ENCODE peak calls at places on chromosomes 1 and 21, in four cellular contexts. J, I, R and Z are unnamed samples.
A peak's percentile ranks its signal among the peaks of the same experiment; 100 is the strongest.

GRCh38 chr1:6180578-6181311 is 624 bp upstream of the CHD5 start:
- DNase-seq in I (no peak), J (no peak), R (no peak), Z (peak; percentile 73)

GRCh38 chr1:7648761-7649384 is 122.2 kb upstream of the VAMP3 start:
- DNase-seq in J (no peak), R (no peak), I (no peak), Z (no peak)

GRCh38 chr1:67559222-67559700 is 125.7 kb upstream of the GADD45A start:
- DNase-seq in R (no peak), I (peak; percentile 63), J (no peak), Z (no peak)

GRCh38 chr21:26850116-26850643 is 5.0 kb upstream of the ADAMTS1 start:
- DNase-seq in R (peak; percentile 0), J (peak; percentile 36), I (no peak), Z (no peak)

GRCh38 chr1:7207875-7208646 is 422.8 kb downstream of the CAMTA1 start:
- DNase-seq in J (peak; percentile 25), I (peak; percentile 75), R (no peak), Z (peak; percentile 86)

GRCh38 chr1:228490120-228491078 is 3.2 kb downstream of the RNF187 start:
- DNase-seq in J (no peak), R (no peak), I (peak; percentile 48), Z (no peak)

GRCh38 chr1:231226161-231226560 is 14.9 kb upstream of the GNPAT start:
- DNase-seq in J (no peak), R (no peak), I (no peak), Z (no peak)

GRCh38 chr1:27535386-27535785 is 45.4 kb upstream of the WASF2 start:
- DNase-seq in I (no peak), R (no peak), J (no peak), Z (no peak)

GRCh38 chr21:38993561-38993960 is 187.8 kb downstream of the ETS2 start:
- DNase-seq in I (no peak), R (no peak), J (peak; percentile 41), Z (no peak)

DNA sequence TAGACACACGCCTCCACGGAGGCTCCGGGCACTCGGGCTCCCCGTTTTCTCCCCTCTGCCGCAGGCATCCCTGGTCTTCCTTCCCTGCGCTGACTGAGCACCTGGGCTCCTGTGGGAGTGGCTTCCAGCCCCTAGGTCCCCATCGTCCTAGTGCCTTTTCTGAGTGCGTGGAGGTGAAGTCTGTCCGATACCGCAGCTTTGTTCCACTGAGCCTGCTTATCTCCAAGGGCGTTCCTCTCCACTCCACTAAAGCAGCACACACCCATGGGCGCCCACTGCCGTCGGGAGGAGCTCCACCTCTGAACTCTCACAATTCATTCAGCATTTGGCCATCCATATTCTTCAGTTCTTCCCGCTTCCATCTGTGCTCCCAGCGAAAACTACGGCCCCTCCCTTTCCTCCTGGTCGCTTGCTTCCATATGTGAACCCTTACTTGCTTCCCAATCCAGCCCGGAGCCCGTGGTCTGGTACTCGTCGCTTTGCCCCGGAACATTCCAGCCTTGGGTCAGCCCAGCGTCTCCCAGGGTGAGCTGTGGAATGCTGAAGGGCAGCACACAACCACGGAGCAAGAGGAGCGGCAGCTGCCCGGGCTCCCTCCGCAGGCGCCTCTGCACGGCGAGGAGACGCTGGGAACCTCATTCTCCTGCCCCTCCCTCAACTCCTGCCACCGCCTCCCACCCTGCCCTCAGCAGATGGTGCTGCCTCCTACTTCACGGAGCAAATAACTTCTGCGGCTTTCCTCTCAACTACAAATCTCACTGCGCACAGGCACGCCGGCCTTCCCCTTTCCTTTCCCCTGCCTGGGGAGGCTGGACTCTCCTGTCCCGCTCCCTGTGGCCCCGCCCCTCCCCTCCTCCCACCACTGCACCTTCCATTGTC is 27.5 kb downstream of the ATP8B2 start:
- DNase-seq in I (peak; percentile 70), J (no peak), R (no peak), Z (no peak)
- TF ChIP-seq CTCF in I (peak; percentile 44), J (peak; percentile 33), R (peak; percentile 48), Z (no peak)

DNA sequence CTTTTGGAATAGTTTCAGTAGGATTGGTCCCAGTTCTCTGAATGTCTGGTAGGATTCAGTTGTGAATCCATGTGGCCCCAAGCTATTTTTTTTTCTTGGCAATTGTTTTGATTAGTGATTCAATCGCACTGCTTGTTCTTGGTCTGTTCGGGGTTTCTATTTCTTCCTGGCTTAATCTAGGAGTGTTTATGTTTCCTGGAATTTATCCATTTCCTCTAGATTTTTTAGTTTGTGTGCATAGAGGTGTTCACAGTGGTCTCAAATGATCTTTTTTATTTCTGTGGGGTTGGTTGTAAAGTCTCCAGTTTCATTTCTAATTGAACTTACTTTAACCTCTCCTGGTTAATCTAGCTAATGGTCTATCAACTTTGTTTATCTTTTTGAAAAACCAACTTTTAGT is 117.6 kb downstream of the NME7 start:
- DNase-seq in R (no peak), I (no peak), J (no peak), Z (no peak)
- TF ChIP-seq CBX5 in R (no peak), I (no peak), J (no peak), Z (no peak)

GRCh38 chr1:213051127-213051880 is at the start of gene RPS6KC1:
- DNase-seq in R (no peak), I (peak; percentile 93), J (peak; percentile 77), Z (peak; percentile 27)
- TF ChIP-seq CTCF in R (no peak), I (no peak), J (peak; percentile 8), Z (no peak)

GRCh38 chr1:173661271-173661670 is 8.4 kb downstream of the ANKRD45 start:
- DNase-seq in J (no peak), R (no peak), I (no peak), Z (no peak)
- TF ChIP-seq CBX5 in J (no peak), R (no peak), I (no peak), Z (no peak)

GRCh38 chr1:19954059-19954458 is 25.4 kb downstream of the PLA2G2A start:
- DNase-seq in J (no peak), I (no peak), R (no peak), Z (no peak)

GRCh38 chr1:19960621-19961020 is 18.8 kb downstream of the PLA2G2A start:
- DNase-seq in J (no peak), R (no peak), I (no peak), Z (no peak)

GRCh38 chr1:19963636-19964035 is 15.8 kb downstream of the PLA2G2A start:
- DNase-seq in I (no peak), R (no peak), J (no peak), Z (no peak)

GRCh38 chr1:19955529-19956170 is 23.8 kb downstream of the PLA2G2A start:
- DNase-seq in J (no peak), R (no peak), I (no peak), Z (no peak)

GRCh38 chr1:19957779-19958178 is 21.6 kb downstream of the PLA2G2A start:
- DNase-seq in J (peak; percentile 30), R (no peak), I (no peak), Z (no peak)
- TF ChIP-seq CTCF in J (peak; percentile 40), R (no peak), I (no peak), Z (peak; percentile 50)

DNA sequence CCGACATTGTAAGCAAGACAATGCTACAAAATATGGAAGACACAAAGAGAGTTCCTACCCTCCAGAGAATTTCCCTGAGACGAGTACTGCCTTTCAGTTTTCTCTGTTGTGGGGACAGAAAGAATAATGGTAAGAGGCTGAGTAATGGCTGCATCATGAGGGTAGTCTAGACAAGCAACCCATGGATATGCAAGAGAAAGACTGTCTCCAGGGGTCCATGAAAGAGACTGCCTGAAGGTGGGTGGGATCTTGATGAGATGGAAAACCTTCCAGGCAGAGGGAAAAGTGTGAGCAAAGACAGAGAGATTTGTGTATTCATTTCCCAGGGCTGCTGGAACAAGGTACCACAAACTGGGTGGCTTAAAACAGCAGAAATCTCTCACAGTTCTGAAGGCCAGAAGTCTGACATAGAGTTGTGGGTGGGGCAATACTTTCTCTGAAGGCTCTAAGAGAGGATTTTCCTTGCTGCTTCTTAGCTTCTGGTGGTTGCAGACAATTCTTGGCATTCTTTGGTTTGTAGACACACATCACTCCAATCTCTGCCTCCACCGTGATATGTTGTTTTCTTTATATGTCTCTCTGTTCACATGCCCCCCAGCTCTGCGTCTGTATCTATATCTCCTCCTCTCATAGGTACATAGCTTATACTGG is 41.4 kb downstream of the ANP32E start:
- DNase-seq in I (no peak), R (no peak), J (no peak), Z (no peak)
- TF ChIP-seq CBX5 in I (no peak), R (no peak), J (no peak), Z (no peak)

GRCh38 chr1:159196543-159196942 is 8.1 kb upstream of the ACKR1 start:
- DNase-seq in I (no peak), R (no peak), J (no peak), Z (no peak)
- TF ChIP-seq CTCF in I (peak; percentile 42), R (no peak), J (no peak), Z (peak; percentile 58)

GRCh38 chr21:36542312-36543101 is 62.6 kb upstream of the CLDN14 start:
- DNase-seq in J (no peak), R (peak; percentile 70), I (no peak), Z (peak; percentile 25)
- TF ChIP-seq CBX5 in J (no peak), R (no peak), I (no peak), Z (no peak)